ENCODE peak calls at places on chromosomes 3 and 15, in six cellular contexts. P is ACHN; G is adipocyte; X is activated naive CD4-positive, alpha-beta T cell; N is skeletal muscle cell; K is kidney epithelial cell. D is an unnamed sample.

GRCh38 chr15:71149645-71150557 is 34.6 kb downstream of the THSD4 start:
- DNase-seq in P (no peak), G (no peak), X (no peak), N (no peak), K (no peak), D (no peak)

GRCh38 chr15:27222479-27222878 is 251.5 kb downstream of the GABRG3 start:
- DNase-seq in P (peak), G (no peak), X (no peak), N (peak), K (peak), D (no peak)

GRCh38 chr3:131350506-131350905 is 31.1 kb upstream of the NUDT16 start:
- DNase-seq in P (peak), G (peak), X (no peak), N (peak), K (no peak), D (no peak)

GRCh38 chr3:10093678-10094077 is 14.4 kb downstream of the FANCD2OS start:
- DNase-seq in P (no peak), G (no peak), X (no peak), N (no peak), K (no peak), D (no peak)

GRCh38 chr3:122151480-122151879 is 32.0 kb upstream of the CASR start:
- DNase-seq in P (no peak), G (no peak), X (no peak), N (no peak), K (no peak), D (no peak)

GRCh38 chr3:66499881-66500574 is 794 bp downstream of the LRIG1 start:
- DNase-seq in P (peak), G (peak), X (peak), N (no peak), K (no peak), D (no peak)

GRCh38 chr3:56923546-56924224 is 121.9 kb upstream of the ARHGEF3 start:
- DNase-seq in P (peak), G (peak), X (no peak), N (no peak), K (peak), D (no peak)

GRCh38 chr3:2655229-2655701 is 454.9 kb downstream of the IL5RA start:
- DNase-seq in P (no peak), G (no peak), X (no peak), N (no peak), K (peak), D (no peak)

GRCh38 chr3:50671331-50671730 is 3.4 kb upstream of the DOCK3 start:
- DNase-seq in P (peak), G (peak), X (no peak), N (peak), K (peak), D (no peak)

GRCh38 chr15:38378162-38378560 is 75.8 kb upstream of the FAM98B start:
- DNase-seq in P (no peak), G (peak), X (no peak), N (peak), K (no peak), D (no peak)

GRCh38 chr3:86056962-86057361 is 934.0 kb downstream of the VGLL3 start:
- DNase-seq in P (no peak), G (no peak), X (no peak), N (no peak), K (no peak), D (no peak)

GRCh38 chr3:11238057-11238456 is 34.1 kb upstream of the ATG7 start:
- DNase-seq in P (peak), G (peak), X (no peak), N (peak), K (peak), D (no peak)

GRCh38 chr3:67437090-67437489 is 217.3 kb downstream of the SUCLG2 start:
- DNase-seq in P (no peak), G (no peak), X (no peak), N (no peak), K (no peak), D (no peak)

GRCh38 chr15:64912926-64913325 is 1.2 kb downstream of the ANKDD1A start:
- DNase-seq in P (no peak), G (no peak), X (no peak), N (no peak), K (no peak), D (no peak)

GRCh38 chr3:159711560-159712333 is 276.9 kb upstream of the IL12A start:
- DNase-seq in P (peak), G (peak), X (no peak), N (peak), K (peak), D (peak)